ENCODE peak calls at places on chromosomes 7 and 10, in seven cellular contexts. T, I, A, U, F, K and P are unnamed samples.

GRCh38 chr10:15144788-15145187 is 23.7 kb downstream of the NMT2 start:
- DNase-seq in T (no peak), I (no peak), A (no peak), U (no peak), F (no peak), K (no peak), P (no peak)

GRCh38 chr10:82796510-82796909 is 921.5 kb downstream of the NRG3 start:
- DNase-seq in T (no peak), I (no peak), A (no peak), U (no peak), F (no peak), K (no peak), P (no peak)

GRCh38 chr7:116598278-116598677 is 73.4 kb downstream of the CAV1 start:
- DNase-seq in T (no peak), I (no peak), A (peak; percentile 30), U (no peak), F (no peak), K (no peak), P (no peak)

GRCh38 chr7:28861825-28862224 is 96.3 kb downstream of the TRIL start:
- DNase-seq in T (no peak), I (no peak), A (no peak), U (no peak), F (no peak), K (no peak), P (no peak)

GRCh38 chr10:7553531-7553930 is 113.2 kb downstream of the ITIH5 start:
- DNase-seq in T (no peak), I (no peak), A (no peak), U (no peak), F (no peak), K (no peak), P (no peak)

GRCh38 chr10:3737811-3738311 is 47.1 kb downstream of the KLF6 start:
- DNase-seq in T (no peak), I (no peak), A (no peak), U (no peak), F (no peak), K (no peak), P (no peak)

GRCh38 chr7:11760372-11760771 is 71.6 kb downstream of the THSD7A start:
- DNase-seq in T (no peak), I (no peak), A (peak; percentile 64), U (no peak), F (no peak), K (no peak), P (no peak)

GRCh38 chr7:51789494-51789893 is 472.9 kb upstream of the COBL start:
- DNase-seq in T (no peak), I (no peak), A (no peak), U (no peak), F (no peak), K (no peak), P (no peak)

GRCh38 chr7:100191775-100192174 is 14.1 kb downstream of the STAG3 start:
- DNase-seq in T (no peak), I (no peak), A (no peak), U (no peak), F (no peak), K (no peak), P (no peak)

GRCh38 chr10:18140957-18141888 is 999 bp downstream of the CACNB2 start:
- DNase-seq in T (no peak), I (no peak), A (no peak), U (no peak), F (no peak), K (no peak), P (no peak)

GRCh38 chr7:139739863-139740597 is 37.8 kb downstream of the HIPK2 start:
- DNase-seq in T (no peak), I (no peak), A (no peak), U (no peak), F (no peak), K (no peak), P (no peak)

GRCh38 chr10:49207113-49207512 is 18.9 kb upstream of the TMEM273 start:
- DNase-seq in T (no peak), I (no peak), A (no peak), U (no peak), F (no peak), K (no peak), P (no peak)

GRCh38 chr7:38669965-38670520 is 38.9 kb upstream of the AMPH start:
- DNase-seq in T (no peak), I (no peak), A (no peak), U (no peak), F (no peak), K (no peak), P (no peak)

GRCh38 chr7:137742051-137742450 is 104.7 kb downstream of the DGKI start:
- DNase-seq in T (no peak), I (no peak), A (no peak), U (no peak), F (no peak), K (no peak), P (no peak)

GRCh38 chr7:26284995-26285632 is 6.5 kb upstream of the SNX10 start:
- DNase-seq in T (no peak), I (no peak), A (peak; percentile 33), U (no peak), F (peak; percentile 33), K (no peak), P (no peak)

GRCh38 chr7:29019275-29019820 is 61.2 kb upstream of the TRIL start:
- DNase-seq in T (no peak), I (no peak), A (no peak), U (no peak), F (no peak), K (no peak), P (no peak)

GRCh38 chr7:102279537-102280400 is 6.9 kb upstream of the SH2B2 start:
- DNase-seq in T (no peak), I (no peak), A (peak; percentile 57), U (peak; percentile 32), F (peak; percentile 59), K (no peak), P (no peak)

GRCh38 chr7:39745320-39745719 is 121.9 kb downstream of the RALA start:
- DNase-seq in T (no peak), I (no peak), A (no peak), U (no peak), F (no peak), K (no peak), P (no peak)

GRCh38 chr7:17242504-17242903 is 55.9 kb upstream of the AHR start:
- DNase-seq in T (no peak), I (no peak), A (no peak), U (no peak), F (no peak), K (no peak), P (no peak)

GRCh38 chr10:119113805-119114732 is 10.2 kb downstream of the DENND10 start:
- DNase-seq in T (peak; percentile 12), I (no peak), A (peak; percentile 75), U (no peak), F (no peak), K (no peak), P (no peak)

GRCh38 chr7:81231203-81231922 is 312.5 kb upstream of the SEMA3C start:
- DNase-seq in T (no peak), I (no peak), A (no peak), U (no peak), F (no peak), K (no peak), P (no peak)

GRCh38 chr10:116608683-116609594 is 11.8 kb upstream of the PNLIPRP2 start:
- DNase-seq in T (no peak), I (no peak), A (no peak), U (no peak), F (no peak), K (no peak), P (no peak)

GRCh38 chr10:78225611-78226010 is 191.9 kb downstream of the RPS24 start:
- DNase-seq in T (no peak), I (no peak), A (no peak), U (no peak), F (no peak), K (no peak), P (no peak)

GRCh38 chr7:45975367-45975766 is 54.3 kb upstream of the IGFBP3 start:
- DNase-seq in T (no peak), I (no peak), A (no peak), U (no peak), F (no peak), K (no peak), P (no peak)

GRCh38 chr10:124572751-124573150 is 111.1 kb downstream of the LHPP start:
- DNase-seq in T (no peak), I (no peak), A (no peak), U (no peak), F (no peak), K (no peak), P (peak; percentile 14)

GRCh38 chr7:139016931-139017511 is 18.8 kb downstream of the ZC3HAV1L start:
- DNase-seq in T (peak; percentile 21), I (peak; percentile 6), A (peak; percentile 80), U (peak; percentile 49), F (peak; percentile 67), K (peak; percentile 33), P (no peak)

GRCh38 chr10:127119901-127120300 is 76.5 kb downstream of the INSYN2A start:
- DNase-seq in T (no peak), I (no peak), A (no peak), U (no peak), F (no peak), K (no peak), P (no peak)

GRCh38 chr10:36118289-36118688 is 476.2 kb upstream of the FZD8 start:
- DNase-seq in T (no peak), I (no peak), A (no peak), U (peak; percentile 9), F (no peak), K (no peak), P (no peak)

GRCh38 chr7:151113344-151114150 is 27.3 kb downstream of the AGAP3 start:
- DNase-seq in T (no peak), I (no peak), A (peak; percentile 82), U (peak; percentile 73), F (no peak), K (no peak), P (no peak)

GRCh38 chr7:77536413-77537135 is 521 bp upstream of the PTPN12 start:
- DNase-seq in T (peak; percentile 63), I (peak; percentile 81), A (peak; percentile 95), U (peak; percentile 84), F (peak; percentile 91), K (peak; percentile 95), P (peak; percentile 99)

GRCh38 chr10:45515630-45516029 is 141.6 kb downstream of the ALOX5 start:
- DNase-seq in T (no peak), I (no peak), A (no peak), U (no peak), F (no peak), K (no peak), P (no peak)

GRCh38 chr7:70695804-70696104 is 436.2 kb upstream of the GALNT17 start:
- DNase-seq in T (no peak), I (no peak), A (no peak), U (no peak), F (no peak), K (no peak), P (no peak)

GRCh38 chr10:88865281-88865876 is 13.7 kb upstream of the ANKRD22 start:
- DNase-seq in T (no peak), I (no peak), A (peak; percentile 17), U (no peak), F (no peak), K (no peak), P (no peak)

GRCh38 chr7:34845666-34846361 is 187.8 kb downstream of the NPSR1 start:
- DNase-seq in T (no peak), I (no peak), A (peak; percentile 26), U (no peak), F (no peak), K (no peak), P (no peak)

GRCh38 chr7:108051449-108051848 is 48.5 kb upstream of the LAMB1 start:
- DNase-seq in T (no peak), I (no peak), A (no peak), U (no peak), F (no peak), K (no peak), P (no peak)

GRCh38 chr10:71864861-71865473 is 13.9 kb upstream of the PSAP start:
- DNase-seq in T (no peak), I (no peak), A (peak; percentile 64), U (no peak), F (no peak), K (no peak), P (no peak)

GRCh38 chr10:46091834-46092522 is 45.9 kb upstream of the MSMB start:
- DNase-seq in T (no peak), I (no peak), A (no peak), U (no peak), F (no peak), K (no peak), P (no peak)

GRCh38 chr10:90751107-90751997 is 106.5 kb downstream of the HTR7 start:
- DNase-seq in T (no peak), I (no peak), A (peak; percentile 56), U (peak; percentile 32), F (peak; percentile 24), K (no peak), P (no peak)